ENCODE peak calls at places on chromosomes 6 and 20, in ten cellular contexts. V, W, X, I, D, M, G, Q, Y and E are unnamed samples.

GRCh38 chr6:90425161-90425641 is 128.6 kb upstream of the BACH2 start:
- DNase-seq in G (no peak), I (no peak), X (no peak), M (no peak), D (no peak), W (no peak), V (no peak), Q (no peak), Y (no peak), E (no peak)

GRCh38 chr6:27866370-27867050 is 45.7 kb downstream of the OR2B2 start:
- DNase-seq in V (peak; percentile 30), G (no peak), D (peak; percentile 11), W (peak; percentile 36), Q (no peak), X (peak; percentile 81), Y (no peak), M (no peak), I (no peak), E (peak; percentile 38)

GRCh38 chr6:17869010-17869752 is 118.3 kb downstream of the KIF13A start:
- DNase-seq in M (no peak), Q (no peak), Y (no peak), I (no peak), G (no peak), D (no peak), V (no peak), X (no peak), W (no peak), E (no peak)

GRCh38 chr6:5752282-5752681 is 254.4 kb downstream of the NRN1 start:
- DNase-seq in W (no peak), I (no peak), Q (no peak), M (no peak), D (no peak), V (no peak), Y (no peak), X (no peak), G (peak; percentile 33), E (no peak)

GRCh38 chr20:17959257-17959627 is 9.4 kb downstream of the SNX5 start:
- DNase-seq in X (no peak), G (no peak), M (no peak), W (no peak), Y (no peak), D (no peak), V (no peak), Q (no peak), I (no peak), E (no peak)

GRCh38 chr20:62182469-62183425 is at the start of gene MTG2:
- DNase-seq in Q (peak; percentile 96), V (peak; percentile 83), X (peak; percentile 100), M (peak; percentile 92), Y (peak; percentile 93), D (peak; percentile 91), G (peak; percentile 97), W (peak; percentile 95), I (peak; percentile 97), E (peak; percentile 88)

GRCh38 chr20:25468126-25469075 is 60.9 kb downstream of the GINS1 start:
- DNase-seq in W (no peak), I (no peak), X (no peak), Y (no peak), M (no peak), D (no peak), V (no peak), Q (no peak), G (no peak), E (no peak)

GRCh38 chr20:47568019-47568418 is 66.3 kb downstream of the NCOA3 start:
- DNase-seq in M (no peak), W (peak; percentile 30), X (no peak), I (no peak), D (no peak), Q (no peak), Y (no peak), G (peak; percentile 73), V (no peak), E (peak; percentile 88)

GRCh38 chr20:42361402-42361801 is 743.2 kb upstream of the CHD6 start:
- DNase-seq in V (no peak), W (no peak), M (no peak), I (no peak), G (no peak), Y (no peak), Q (no peak), X (no peak), D (no peak), E (no peak)

GRCh38 chr6:97240222-97240621 is 42.8 kb downstream of the MMS22L start:
- DNase-seq in M (no peak), X (peak; percentile 63), Q (no peak), D (no peak), Y (no peak), G (no peak), V (no peak), W (no peak), I (no peak), E (no peak)

GRCh38 chr6:24126586-24127192 is 674 bp downstream of the NRSN1 start:
- DNase-seq in X (peak; percentile 39), M (no peak), V (no peak), Q (no peak), D (no peak), G (no peak), Y (peak; percentile 77), W (no peak), I (no peak), E (no peak)

GRCh38 chr20:32539817-32540675 is 45.1 kb downstream of the NOL4L start:
- DNase-seq in V (peak; percentile 52), I (peak; percentile 10), G (no peak), D (peak; percentile 49), M (peak; percentile 45), Q (no peak), W (no peak), X (no peak), Y (no peak), E (no peak)

GRCh38 chr6:396126-396520 is 4.6 kb downstream of the IRF4 start:
- DNase-seq in Y (no peak), D (no peak), X (no peak), M (no peak), G (no peak), W (no peak), Q (no peak), V (no peak), I (no peak), E (no peak)

GRCh38 chr6:2738373-2738979 is 12.2 kb downstream of the MYLK4 start:
- DNase-seq in W (peak; percentile 15), Y (peak; percentile 66), M (no peak), I (no peak), G (peak; percentile 61), V (no peak), D (peak; percentile 17), Q (no peak), X (peak; percentile 35), E (peak; percentile 36)

GRCh38 chr6:65081713-65082210 is 625.3 kb downstream of the EYS start:
- DNase-seq in G (peak; percentile 30), I (no peak), D (no peak), V (no peak), W (no peak), M (no peak), Q (no peak), X (no peak), Y (no peak), E (no peak)

GRCh38 chr6:1617466-1618304 is 8.0 kb downstream of the FOXC1 start:
- DNase-seq in M (no peak), Y (no peak), X (no peak), D (no peak), V (no peak), W (no peak), Q (peak; percentile 73), I (no peak), G (no peak), E (no peak)

GRCh38 chr6:157906537-157907061 is 75.1 kb upstream of the SYNJ2 start:
- DNase-seq in I (no peak), V (no peak), M (no peak), W (no peak), X (no peak), Q (no peak), D (no peak), G (no peak), Y (no peak), E (no peak)

GRCh38 chr20:46350201-46350985 is 42.1 kb upstream of the CDH22 start:
- DNase-seq in Q (no peak), M (no peak), X (no peak), W (no peak), Y (no peak), D (no peak), V (no peak), I (no peak), G (no peak), E (no peak)

GRCh38 chr20:49501917-49502316 is 19.4 kb upstream of the KCNB1 start:
- DNase-seq in D (no peak), Q (no peak), G (peak; percentile 15), M (no peak), I (no peak), W (no peak), V (no peak), X (peak; percentile 64), Y (no peak), E (no peak)

GRCh38 chr6:19375613-19376012 is 461.6 kb upstream of the ID4 start:
- DNase-seq in W (no peak), Q (no peak), X (no peak), I (no peak), M (no peak), G (no peak), D (no peak), V (no peak), Y (no peak), E (no peak)

GRCh38 chr6:42704251-42704936 is 18.0 kb downstream of the PRPH2 start:
- DNase-seq in D (no peak), W (peak; percentile 24), Y (peak; percentile 61), M (no peak), I (no peak), V (no peak), Q (no peak), G (no peak), X (no peak), E (no peak)

GRCh38 chr6:151993364-151993763 is 185.9 kb downstream of the ESR1 start:
- DNase-seq in M (no peak), W (no peak), D (no peak), Q (peak; percentile 78), V (no peak), X (no peak), I (no peak), G (no peak), Y (no peak), E (no peak)

GRCh38 chr6:45445749-45446454 is 68.2 kb upstream of the SUPT3H start:
- DNase-seq in Q (peak; percentile 85), D (no peak), G (peak; percentile 44), I (peak; percentile 71), X (peak; percentile 86), M (no peak), W (no peak), V (no peak), Y (no peak), E (peak; percentile 90)

GRCh38 chr6:106315765-106316375 is 9.7 kb downstream of the ATG5 start:
- DNase-seq in X (peak; percentile 8), V (no peak), I (no peak), W (peak; percentile 16), M (no peak), D (no peak), Q (no peak), G (no peak), Y (no peak), E (peak; percentile 42)

GRCh38 chr6:32196682-32197616 is 4.5 kb upstream of the GPSM3 start:
- DNase-seq in X (no peak), V (no peak), Q (peak; percentile 81), Y (no peak), W (no peak), M (no peak), D (no peak), G (no peak), I (no peak), E (no peak)

GRCh38 chr6:11036977-11037430 is 7.1 kb downstream of the ELOVL2 start:
- DNase-seq in Y (no peak), Q (no peak), X (no peak), G (no peak), D (no peak), V (no peak), M (no peak), W (no peak), I (no peak), E (no peak)

GRCh38 chr20:11057624-11058023 is 383.8 kb upstream of the JAG1 start:
- DNase-seq in V (no peak), Y (no peak), W (no peak), Q (no peak), X (no peak), I (no peak), D (no peak), M (no peak), G (no peak), E (no peak)

GRCh38 chr20:34420146-34420545 is 57.1 kb downstream of the ITCH start:
- DNase-seq in V (no peak), D (no peak), Q (no peak), G (peak; percentile 55), Y (no peak), X (no peak), M (no peak), I (no peak), W (no peak), E (peak; percentile 1)